ENCODE peak calls at places on chromosomes 3 and 15, in five cellular contexts. P is activated CD8-positive, alpha-beta T cell treated with anti-CD3 and anti-CD28 coated beads for 36 hours; N is body of pancreas; W is GM10248; M is epithelial cell of esophagus. G is an unnamed sample.

GRCh38 chr3:99503350-99503749 is 135.0 kb upstream of the COL8A1 start:
- DNase-seq in P (no peak), N (no peak), W (no peak), M (no peak), G (no peak)

GRCh38 chr15:70258369-70259029 is 160.8 kb upstream of the TLE3 start:
- DNase-seq in P (peak), N (peak), W (no peak), M (no peak), G (peak)

GRCh38 chr15:83016906-83017305 is 5.5 kb upstream of the C15orf40 start:
- DNase-seq in P (no peak), N (no peak), W (no peak), M (no peak), G (no peak)

GRCh38 chr3:58631742-58632141 is 34.8 kb downstream of the FAM3D start:
- DNase-seq in P (no peak), N (no peak), W (no peak), M (no peak), G (no peak)

GRCh38 chr15:85607842-85608241 is 186.9 kb downstream of the KLHL25 start:
- DNase-seq in P (no peak), N (peak), W (no peak), M (peak), G (no peak)

GRCh38 chr3:187020376-187020775 is 90.0 kb downstream of the ST6GAL1 start:
- DNase-seq in P (peak), N (no peak), W (no peak), M (no peak), G (no peak)

GRCh38 chr15:57364282-57365007 is 11.9 kb upstream of the CGNL1 start:
- DNase-seq in P (no peak), N (no peak), W (no peak), M (no peak), G (no peak)

GRCh38 chr3:124639406-124640237 is 90.6 kb upstream of the UMPS start:
- DNase-seq in P (peak), N (no peak), W (no peak), M (no peak), G (no peak)

GRCh38 chr3:57700737-57701136 is 7.9 kb upstream of the DENND6A start:
- DNase-seq in P (no peak), N (no peak), W (no peak), M (no peak), G (no peak)

GRCh38 chr3:42036483-42036823 is 54.7 kb upstream of the TRAK1 start:
- DNase-seq in P (no peak), N (peak), W (no peak), M (peak), G (no peak)

GRCh38 chr3:12875857-12876451 is 34.6 kb upstream of the RPL32 start:
- DNase-seq in P (peak), N (peak), W (peak), M (no peak), G (peak)

DNA sequence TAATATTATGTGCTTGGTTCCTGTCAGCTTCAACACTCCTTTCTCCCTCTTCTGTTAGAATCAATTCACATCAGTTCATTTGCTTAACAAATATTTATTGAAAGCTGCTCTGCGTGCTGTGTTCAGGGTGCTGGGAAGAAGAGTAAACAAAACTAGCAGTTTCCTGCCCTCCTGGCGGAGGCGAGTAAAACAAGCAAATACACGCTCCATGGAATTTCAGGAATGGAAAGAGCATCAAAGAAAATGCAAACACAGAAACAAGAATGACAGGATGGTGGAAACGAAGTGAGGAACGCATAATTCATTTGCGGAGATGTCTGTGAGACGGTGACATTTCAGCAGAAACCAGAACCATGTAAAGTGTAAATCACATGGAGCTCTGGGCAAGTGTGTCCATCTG is 49.4 kb upstream of the SPTSSB start:
- DNase-seq in P (no peak), N (peak), W (no peak), M (peak), G (no peak)
- TF ChIP-seq CTCF in P (no peak), N (peak), W (no peak), M (peak), G (no peak)

GRCh38 chr3:158912188-158912587 is 110.3 kb downstream of the MFSD1 start:
- DNase-seq in P (no peak), N (no peak), W (no peak), M (no peak), G (no peak)
- TF ChIP-seq CTCF in P (no peak), N (no peak), W (peak), M (no peak), G (no peak)

GRCh38 chr15:63288778-63289378 is 11.5 kb downstream of the APH1B start:
- DNase-seq in P (no peak), N (no peak), W (peak), M (peak), G (no peak)
- TF ChIP-seq CTCF in P (peak), N (peak), W (peak), M (peak), G (peak)

GRCh38 chr15:63436872-63437375 is 55.3 kb upstream of the CA12 start:
- DNase-seq in P (peak), N (peak), W (no peak), M (peak), G (peak)

GRCh38 chr15:63435416-63435815 is 53.8 kb upstream of the CA12 start:
- DNase-seq in P (no peak), N (no peak), W (no peak), M (no peak), G (no peak)

GRCh38 chr15:63439536-63440264 is 58.1 kb upstream of the CA12 start:
- DNase-seq in P (peak), N (no peak), W (no peak), M (peak), G (no peak)

GRCh38 chr15:63430766-63431451 is 49.3 kb upstream of the CA12 start:
- DNase-seq in P (no peak), N (no peak), W (no peak), M (no peak), G (no peak)

GRCh38 chr15:63434567-63435219 is 53.0 kb upstream of the CA12 start:
- DNase-seq in P (no peak), N (no peak), W (no peak), M (no peak), G (no peak)
- TF ChIP-seq CTCF in P (no peak), N (no peak), W (no peak), M (no peak), G (no peak)

GRCh38 chr15:76928231-76928630 is 3.3 kb upstream of the RCN2 start:
- DNase-seq in P (no peak), N (no peak), W (no peak), M (no peak), G (no peak)
- TF ChIP-seq CTCF in P (no peak), N (no peak), W (no peak), M (no peak), G (no peak)

GRCh38 chr15:51286816-51287215 is 51.6 kb downstream of the CYP19A1 start:
- DNase-seq in P (peak), N (no peak), W (peak), M (peak), G (no peak)
- TF ChIP-seq CTCF in P (no peak), N (no peak), W (peak), M (no peak), G (peak)

GRCh38 chr3:141939759-141940158 is 63.3 kb downstream of the ATP1B3 start:
- DNase-seq in P (no peak), N (no peak), W (no peak), M (no peak), G (no peak)
- TF ChIP-seq CTCF in P (no peak), N (no peak), W (no peak), M (no peak), G (no peak)

DNA sequence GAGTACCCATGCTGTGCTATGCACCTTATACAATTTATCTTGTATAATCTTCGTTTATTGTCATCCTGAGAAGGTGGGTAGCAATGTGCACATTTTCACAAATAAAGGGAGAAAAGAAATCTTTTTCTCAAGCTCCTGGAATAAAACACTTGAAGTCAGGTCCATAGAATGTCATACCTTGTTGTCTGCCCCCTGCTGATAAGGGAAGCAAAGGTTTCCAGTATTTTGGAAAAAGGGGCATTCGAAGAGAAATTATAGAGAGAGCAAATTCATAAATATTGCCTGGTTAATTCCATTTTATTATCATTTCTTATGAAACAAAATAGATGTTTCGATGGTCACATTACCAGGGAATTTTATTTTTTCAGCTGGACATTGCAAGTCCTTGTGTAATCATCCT is 277.8 kb downstream of the RAP2B start:
- DNase-seq in P (no peak), N (no peak), W (no peak), M (peak), G (no peak)
- TF ChIP-seq CTCF in P (no peak), N (no peak), W (no peak), M (peak), G (no peak)